ENCODE peak calls at places on chromosomes 5 and 9, in five cellular contexts. P, V, X, E and I are unnamed samples.

GRCh38 chr5:141003791-141004601 is 37.7 kb downstream of the PCDHAC2 start:
- DNase-seq in E (peak), V (no peak), X (no peak), P (no peak), I (no peak)

GRCh38 chr9:109699019-109699418 is 81.0 kb upstream of the PALM2AKAP2 start:
- DNase-seq in X (no peak), P (no peak), V (no peak), E (no peak), I (no peak)

GRCh38 chr5:141411575-141411974 is 1.2 kb upstream of the PCDHGA10 start:
- DNase-seq in P (no peak), V (no peak), E (no peak), X (no peak), I (no peak)

GRCh38 chr9:109471994-109472393 is 26.1 kb downstream of the PTPN3 start:
- DNase-seq in V (no peak), P (no peak), X (no peak), E (no peak), I (no peak)

GRCh38 chr5:43294226-43294625 is 19.0 kb downstream of the HMGCS1 start:
- DNase-seq in V (peak), E (no peak), P (no peak), X (no peak), I (no peak)

GRCh38 chr5:160727296-160727997 is 124.6 kb downstream of the ATP10B start:
- DNase-seq in V (no peak), P (no peak), E (no peak), X (no peak), I (no peak)

GRCh38 chr5:157384971-157385709 is 74.9 kb upstream of the NIPAL4 start:
- DNase-seq in V (peak), P (no peak), E (no peak), X (peak), I (no peak)

GRCh38 chr9:90991953-90992352 is 190.3 kb downstream of the SYK start:
- DNase-seq in V (peak), E (no peak), X (no peak), P (no peak), I (no peak)

GRCh38 chr5:138990986-138991645 is 116.0 kb upstream of the LRRTM2 start:
- DNase-seq in X (no peak), P (no peak), V (no peak), E (no peak), I (peak)

GRCh38 chr5:153629027-153629426 is 138.6 kb downstream of the GRIA1 start:
- DNase-seq in P (no peak), E (peak), V (peak), X (peak), I (no peak)

GRCh38 chr5:176542135-176542595 is 5.0 kb upstream of the RNF44 start:
- DNase-seq in E (no peak), P (peak), X (no peak), V (no peak), I (peak)

GRCh38 chr5:10831416-10831815 is 70.4 kb upstream of the DAP start:
- DNase-seq in E (no peak), P (no peak), V (peak), X (peak), I (no peak)

GRCh38 chr5:132774406-132774805 is 2.6 kb downstream of the SEPTIN8 start:
- DNase-seq in P (no peak), E (no peak), V (no peak), X (no peak), I (no peak)

GRCh38 chr9:98698856-98699255 is 9.9 kb downstream of the GABBR2 start:
- DNase-seq in X (no peak), V (no peak), P (no peak), E (no peak), I (no peak)

GRCh38 chr5:60972225-60972624 is 27.2 kb downstream of the NDUFAF2 start:
- DNase-seq in X (no peak), V (no peak), E (no peak), P (no peak), I (no peak)

GRCh38 chr5:17021363-17021932 is 85.4 kb upstream of the MYO10 start:
- DNase-seq in X (no peak), E (no peak), P (no peak), V (no peak), I (no peak)

GRCh38 chr5:145465487-145466263 is 369.5 kb downstream of the PRELID2 start:
- DNase-seq in E (no peak), X (no peak), V (no peak), P (no peak), I (no peak)

GRCh38 chr5:123813937-123814624 is 302.1 kb downstream of the CSNK1G3 start:
- DNase-seq in X (no peak), E (no peak), V (peak), P (no peak), I (no peak)

GRCh38 chr5:143402464-143403356 is 776 bp downstream of the NR3C1 start:
- DNase-seq in E (peak), X (no peak), P (peak), V (peak), I (peak)

GRCh38 chr9:134384811-134385479 is 58.7 kb downstream of the RXRA start:
- DNase-seq in P (no peak), X (no peak), V (peak), E (no peak), I (no peak)

GRCh38 chr9:113564804-113565237 is 101.3 kb downstream of the RGS3 start:
- DNase-seq in X (no peak), E (peak), V (peak), P (peak), I (peak)

GRCh38 chr9:18410983-18411382 is 63.0 kb upstream of the ADAMTSL1 start:
- DNase-seq in V (no peak), X (no peak), E (no peak), P (no peak), I (no peak)

GRCh38 chr5:109740329-109740728 is 50.6 kb downstream of the MAN2A1 start:
- DNase-seq in V (peak), P (no peak), X (no peak), E (no peak), I (peak)

GRCh38 chr5:62652225-62652624 is 73.6 kb downstream of the LRRC70 start:
- DNase-seq in X (no peak), E (no peak), V (no peak), P (no peak), I (no peak)

GRCh38 chr5:548256-548655 is 24.0 kb upstream of the SLC9A3 start:
- DNase-seq in X (no peak), P (no peak), V (no peak), E (peak), I (peak)

GRCh38 chr5:175690025-175690424 is 32.2 kb downstream of the HRH2 start:
- DNase-seq in P (no peak), E (no peak), X (no peak), V (no peak), I (no peak)

GRCh38 chr5:173238312-173239232 is 3.6 kb upstream of the NKX2-5 start:
- DNase-seq in V (peak), P (no peak), E (no peak), X (no peak), I (no peak)

GRCh38 chr9:37938121-37938906 is 34.4 kb upstream of the SLC25A51 start:
- DNase-seq in V (peak), E (peak), X (peak), P (no peak), I (no peak)

GRCh38 chr5:155282503-155283107 is 269.1 kb downstream of the KIF4B start:
- DNase-seq in E (no peak), P (no peak), V (no peak), X (no peak), I (no peak)
- TF ChIP-seq CTCF in E (no peak), P (no peak), V (no peak), X (no peak), I (no peak)

GRCh38 chr5:136146201-136146600 is 13.6 kb downstream of the SMAD5 start:
- DNase-seq in E (no peak), V (no peak), P (no peak), X (no peak), I (no peak)
- H3K4me3 ChIP-seq in E (no peak), V (no peak), P (no peak), X (no peak), I (no peak)

GRCh38 chr9:127899200-127899943 is at the start of gene ST6GALNAC6:
- DNase-seq in E (peak), X (no peak), P (peak), V (peak), I (peak)
- TF ChIP-seq CTCF in E (no peak), X (no peak), P (no peak), V (no peak), I (no peak)

GRCh38 chr9:86256653-86257052 is 2.8 kb downstream of the C9orf153 start:
- DNase-seq in E (no peak), X (no peak), V (no peak), P (no peak), I (no peak)

GRCh38 chr9:86259557-86259956 is at the start of gene C9orf153:
- DNase-seq in P (no peak), V (no peak), X (no peak), E (no peak), I (no peak)

GRCh38 chr9:86253577-86253976 is 5.9 kb downstream of the C9orf153 start:
- DNase-seq in E (no peak), P (no peak), V (no peak), X (no peak), I (no peak)

GRCh38 chr9:86252870-86253269 is 6.6 kb downstream of the C9orf153 start:
- DNase-seq in V (no peak), P (no peak), X (no peak), E (no peak), I (no peak)

GRCh38 chr9:86257406-86257805 is 2.1 kb downstream of the C9orf153 start:
- DNase-seq in P (no peak), E (no peak), V (no peak), X (no peak), I (no peak)
- H3K4me3 ChIP-seq in P (no peak), E (no peak), V (no peak), X (no peak), I (no peak)

GRCh38 chr9:111399772-111400563 is 69.9 kb upstream of the OR2K2 start:
- DNase-seq in V (peak), X (no peak), P (no peak), E (no peak), I (peak)
- TF ChIP-seq CTCF in V (peak), X (peak), P (no peak), E (peak), I (peak)

DNA sequence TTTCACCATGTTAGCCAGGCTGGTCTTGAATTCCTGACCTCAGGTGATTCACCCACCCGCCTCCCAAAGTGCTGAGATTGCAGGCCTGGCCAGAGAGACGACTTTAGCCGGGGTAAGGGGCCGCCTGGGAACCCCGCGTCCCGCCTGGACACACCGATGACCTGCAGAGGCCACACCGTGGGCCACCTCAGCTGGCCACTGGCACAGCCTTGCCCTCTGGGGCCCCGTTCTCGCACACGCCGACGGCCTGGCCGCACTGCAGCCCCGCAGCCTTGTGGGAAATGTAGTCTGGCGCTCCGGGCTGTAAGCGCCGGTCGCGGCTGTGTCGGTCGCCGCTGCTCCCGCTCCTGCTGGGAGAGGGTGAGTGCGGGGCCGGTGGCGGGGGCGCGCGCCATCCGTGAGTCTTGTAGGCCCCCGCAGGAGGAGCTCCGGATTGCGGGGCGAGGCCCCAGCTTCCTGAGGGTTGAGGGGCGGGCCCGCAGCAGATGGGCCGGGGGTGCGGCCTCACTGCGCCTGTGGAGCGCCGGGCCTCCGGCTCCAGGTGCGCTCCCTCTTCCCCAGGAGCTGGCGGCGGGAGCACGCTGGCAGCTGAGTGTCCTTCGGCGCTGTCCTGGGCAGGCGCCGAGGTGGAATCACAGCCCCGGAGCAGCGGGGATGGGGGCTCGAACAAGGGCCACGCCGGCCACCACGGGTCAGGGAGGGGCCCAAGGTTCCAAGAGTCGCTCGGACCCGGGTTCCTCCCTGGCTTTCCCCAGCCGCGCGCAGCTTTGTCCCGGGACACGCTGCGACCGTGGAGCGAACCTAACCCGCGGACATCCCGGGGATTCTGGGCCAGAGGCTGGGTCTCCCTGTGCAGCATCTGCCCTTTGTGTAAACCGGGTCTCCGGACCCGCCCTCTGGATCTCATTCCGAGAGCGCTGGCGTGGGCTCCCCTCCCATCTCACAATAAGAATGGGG is at the start of gene ZFP2:
- DNase-seq in V (peak), P (peak), E (peak), X (no peak), I (peak)
- H3K4me3 ChIP-seq in V (peak), P (peak), E (peak), X (peak), I (peak)

GRCh38 chr9:93378276-93378675 is 73.2 kb upstream of the FAM120A start:
- DNase-seq in X (no peak), E (no peak), V (peak), P (no peak), I (no peak)

GRCh38 chr9:93380410-93381060 is 71.0 kb upstream of the FAM120A start:
- DNase-seq in E (no peak), P (no peak), X (no peak), V (peak), I (no peak)

GRCh38 chr9:93379051-93379450 is 72.4 kb upstream of the FAM120A start:
- DNase-seq in E (no peak), V (no peak), X (no peak), P (no peak), I (no peak)
- TF ChIP-seq CTCF in E (no peak), V (peak), X (peak), P (no peak), I (no peak)

GRCh38 chr5:151683444-151683843 is 3.3 kb downstream of the SPARC start:
- DNase-seq in V (no peak), X (no peak), P (no peak), E (no peak), I (no peak)

GRCh38 chr5:151682751-151683331 is 3.9 kb downstream of the SPARC start:
- DNase-seq in X (no peak), V (peak), P (peak), E (no peak), I (no peak)

GRCh38 chr5:151680944-151681427 is 5.7 kb downstream of the SPARC start:
- DNase-seq in V (no peak), E (no peak), P (no peak), X (no peak), I (no peak)

GRCh38 chr5:151683936-151684586 is 2.7 kb downstream of the SPARC start:
- DNase-seq in E (no peak), V (peak), P (no peak), X (no peak), I (no peak)

DNA sequence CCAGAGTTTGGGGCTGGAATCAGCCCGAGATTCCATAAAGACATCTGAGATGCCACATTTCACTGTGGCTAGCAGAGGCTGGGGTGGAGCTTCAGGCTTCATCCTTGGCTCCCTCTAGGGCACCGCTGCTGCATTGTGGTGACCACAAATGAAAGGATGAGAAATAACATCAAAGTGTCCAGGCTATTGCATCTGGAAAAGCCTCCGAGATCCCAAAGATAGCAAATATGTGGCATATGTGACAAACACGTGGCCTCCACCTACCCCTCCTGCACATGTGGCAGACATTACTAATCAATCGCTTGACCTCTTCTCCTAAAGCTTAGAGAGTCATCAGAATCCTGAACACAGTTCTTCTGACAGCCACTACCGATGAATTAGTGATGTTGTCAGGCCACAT is 4.5 kb downstream of the SPARC start:
- DNase-seq in V (no peak), X (no peak), P (no peak), E (no peak), I (no peak)
- H3K4me3 ChIP-seq in V (no peak), X (peak), P (no peak), E (peak), I (no peak)

DNA sequence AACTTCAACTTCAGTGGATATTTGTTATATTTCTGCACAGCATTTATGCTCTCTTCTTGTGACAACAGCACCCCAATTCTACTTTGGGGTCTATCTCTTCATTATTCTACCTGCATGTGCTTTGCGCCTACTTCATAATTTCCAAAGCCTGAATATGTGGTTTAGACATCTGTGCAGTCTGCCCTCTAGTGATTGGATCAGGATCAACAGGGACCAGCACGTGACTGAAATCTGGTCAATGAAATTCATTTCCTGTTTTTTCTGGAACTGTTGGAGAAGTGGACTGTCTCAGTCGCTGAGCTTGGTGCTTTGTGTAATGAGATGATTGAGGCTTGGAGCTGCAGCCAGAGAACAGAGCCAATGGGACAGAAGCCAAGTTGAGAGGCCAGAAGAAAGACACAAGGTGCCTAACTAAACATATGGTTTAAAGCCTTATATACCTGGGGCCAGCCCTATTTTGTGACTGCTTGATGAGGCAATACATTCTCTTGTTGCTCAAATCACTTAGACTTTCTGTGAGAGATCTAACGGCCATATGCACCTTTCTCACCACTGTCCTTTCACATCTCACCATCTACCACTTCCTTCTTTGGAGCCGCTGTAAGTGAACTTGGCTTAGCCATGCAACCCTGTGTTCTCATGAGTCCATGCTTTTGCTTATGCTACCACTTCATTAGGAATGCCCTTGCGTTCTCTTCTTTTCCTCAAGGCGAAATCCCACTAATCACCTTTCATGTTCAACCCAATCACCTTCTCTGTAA is 68.8 kb upstream of the PPP2R2B start:
- DNase-seq in E (no peak), V (peak), X (no peak), P (no peak), I (peak)
- TF ChIP-seq CTCF in E (no peak), V (peak), X (no peak), P (no peak), I (no peak)

GRCh38 chr5:149425729-149426128 is 46.6 kb upstream of the IL17B start:
- DNase-seq in X (no peak), E (no peak), V (no peak), P (no peak), I (no peak)
- H3K4me3 ChIP-seq in X (no peak), E (no peak), V (peak), P (no peak), I (no peak)